ENCODE peak calls at places on chromosomes 13 and 19, in five cellular contexts. Z is suprapubic skin; Y is cardiac fibroblast; H is GM10248; N is CD4-positive, alpha-beta T cell. M is an unnamed sample.
A peak's percentile ranks its signal among the peaks of the same experiment; 100 is the strongest.

GRCh38 chr19:322616-323015 is 22.0 kb downstream of the MIER2 start:
- DNase-seq in Z (no peak), Y (no peak), H (no peak), N (no peak), M (no peak)

GRCh38 chr19:55454787-55455243 is 6.6 kb downstream of the ISOC2 start:
- DNase-seq in Z (no peak), Y (peak; percentile 54), H (peak; percentile 68), N (peak; percentile 48), M (no peak)

GRCh38 chr13:26819067-26819466 is 58.5 kb upstream of the GPR12 start:
- DNase-seq in Z (no peak), Y (no peak), H (no peak), N (no peak), M (no peak)

GRCh38 chr13:29435125-29435911 is 160.2 kb downstream of the SLC7A1 start:
- DNase-seq in Z (no peak), Y (peak; percentile 93), H (no peak), N (no peak), M (peak; percentile 67)

GRCh38 chr19:51098366-51099069 is 9.7 kb downstream of the CTU1 start:
- DNase-seq in Z (no peak), Y (no peak), H (no peak), N (peak; percentile 39), M (no peak)

GRCh38 chr19:17220207-17220758 is 5.1 kb downstream of the USE1 start:
- DNase-seq in Z (no peak), Y (peak; percentile 90), H (no peak), N (no peak), M (no peak)

GRCh38 chr13:77184455-77184854 is 142.4 kb downstream of the MYCBP2 start:
- DNase-seq in Z (no peak), Y (peak; percentile 33), H (peak; percentile 48), N (no peak), M (no peak)

GRCh38 chr19:7705387-7706187 is 3.7 kb upstream of the FCER2 start:
- DNase-seq in Z (no peak), Y (no peak), H (peak; percentile 76), N (peak; percentile 63), M (no peak)

GRCh38 chr19:18795540-18795939 is 4.4 kb upstream of the COMP start:
- DNase-seq in Z (no peak), Y (no peak), H (no peak), N (no peak), M (no peak)

GRCh38 chr19:29045708-29046107 is 167.2 kb downstream of the UQCRFS1 start:
- DNase-seq in Z (no peak), Y (no peak), H (no peak), N (no peak), M (no peak)

GRCh38 chr13:108120332-108120731 is 95.0 kb downstream of the LIG4 start:
- DNase-seq in Z (no peak), Y (no peak), H (no peak), N (no peak), M (no peak)

GRCh38 chr13:46523972-46524737 is 28.8 kb upstream of the LRCH1 start:
- DNase-seq in Z (no peak), Y (peak; percentile 36), H (no peak), N (no peak), M (no peak)

GRCh38 chr13:34884366-34884765 is 57.7 kb upstream of the NBEA start:
- DNase-seq in Z (no peak), Y (no peak), H (no peak), N (no peak), M (no peak)

GRCh38 chr13:26502826-26503225 is 54.7 kb upstream of the WASF3 start:
- DNase-seq in Z (no peak), Y (peak; percentile 95), H (no peak), N (no peak), M (no peak)

GRCh38 chr19:7833225-7834156 is 3.5 kb downstream of the EVI5L start:
- DNase-seq in Z (peak; percentile 86), Y (peak; percentile 88), H (no peak), N (no peak), M (no peak)

GRCh38 chr19:48397636-48398328 is 4.3 kb downstream of the GRIN2D start:
- DNase-seq in Z (no peak), Y (peak; percentile 28), H (no peak), N (no peak), M (no peak)

GRCh38 chr19:46856062-46857022 is 4.5 kb upstream of the ARHGAP35 start:
- DNase-seq in Z (peak; percentile 99), Y (peak; percentile 97), H (peak; percentile 90), N (peak; percentile 89), M (peak; percentile 72)

GRCh38 chr19:10412257-10412977 is 7.9 kb upstream of the PDE4A start:
- DNase-seq in Z (no peak), Y (no peak), H (no peak), N (no peak), M (no peak)

GRCh38 chr13:59452189-59452588 is 711.5 kb downstream of the DIAPH3 start:
- DNase-seq in Z (no peak), Y (no peak), H (no peak), N (no peak), M (no peak)

GRCh38 chr13:48749144-48749543 is 95.4 kb downstream of the CYSLTR2 start:
- DNase-seq in Z (no peak), Y (peak; percentile 81), H (no peak), N (no peak), M (no peak)

GRCh38 chr19:31312004-31312403 is 37.2 kb downstream of the TSHZ3 start:
- DNase-seq in Z (no peak), Y (peak; percentile 91), H (no peak), N (no peak), M (peak; percentile 27)

GRCh38 chr13:44266305-44266704 is 107.3 kb upstream of the SERP2 start:
- DNase-seq in Z (no peak), Y (no peak), H (no peak), N (no peak), M (no peak)

GRCh38 chr19:19403373-19403901 is 2.0 kb upstream of the GATAD2A start:
- DNase-seq in Z (no peak), Y (peak; percentile 65), H (no peak), N (no peak), M (no peak)

GRCh38 chr19:29079331-29079730 is 133.6 kb downstream of the UQCRFS1 start:
- DNase-seq in Z (no peak), Y (no peak), H (no peak), N (no peak), M (no peak)

GRCh38 chr13:50129065-50129922 is 114.0 kb downstream of the KCNRG start:
- DNase-seq in Z (no peak), Y (peak; percentile 35), H (no peak), N (no peak), M (no peak)

GRCh38 chr13:77698211-77699058 is 948 bp downstream of the SLAIN1 start:
- DNase-seq in Z (no peak), Y (peak; percentile 3), H (peak; percentile 45), N (peak; percentile 40), M (no peak)

GRCh38 chr19:46000497-46001246 is 5.4 kb downstream of the CCDC61 start:
- DNase-seq in Z (no peak), Y (no peak), H (peak; percentile 85), N (peak; percentile 78), M (no peak)

GRCh38 chr13:113730145-113730750 is 28.8 kb upstream of the TMEM255B start:
- DNase-seq in Z (no peak), Y (no peak), H (no peak), N (no peak), M (no peak)

GRCh38 chr13:113729329-113730019 is 29.6 kb upstream of the TMEM255B start:
- DNase-seq in Z (peak; percentile 62), Y (no peak), H (no peak), N (no peak), M (no peak)

GRCh38 chr13:113732176-113732960 is 26.7 kb upstream of the TMEM255B start:
- DNase-seq in Z (no peak), Y (no peak), H (no peak), N (no peak), M (no peak)

GRCh38 chr13:113731192-113732175 is 27.5 kb upstream of the TMEM255B start:
- DNase-seq in Z (no peak), Y (no peak), H (no peak), N (no peak), M (no peak)

DNA sequence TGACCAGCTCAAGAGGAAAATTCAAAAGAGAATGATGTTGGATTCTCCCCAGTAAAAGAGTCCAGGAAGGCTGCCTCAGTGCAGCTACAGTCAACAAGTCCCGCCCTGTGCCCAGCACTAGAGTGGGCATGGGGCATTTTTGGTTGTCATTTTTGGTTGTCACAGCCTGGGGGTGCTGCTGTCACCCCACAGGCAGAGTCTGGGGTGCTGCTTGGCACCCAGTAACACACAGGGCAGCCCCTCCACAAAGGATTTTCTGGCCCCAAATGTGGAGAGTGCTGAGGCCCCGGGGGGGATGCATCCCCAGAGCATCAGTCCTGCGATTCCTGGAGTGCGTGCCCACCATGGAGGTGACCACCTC is 28.2 kb upstream of the TMEM255B start:
- DNase-seq in Z (no peak), Y (no peak), H (no peak), N (no peak), M (no peak)
- TF ChIP-seq CTCF in Z (no peak), Y (no peak), H (no peak), N (no peak), M (no peak)

GRCh38 chr13:32645854-32646253 is 59.6 kb downstream of the PDS5B start:
- DNase-seq in Z (no peak), Y (no peak), H (no peak), N (no peak), M (no peak)

GRCh38 chr13:32642858-32643257 is 56.6 kb downstream of the PDS5B start:
- DNase-seq in Z (no peak), Y (no peak), H (no peak), N (no peak), M (no peak)

GRCh38 chr13:32650705-32651311 is 64.6 kb downstream of the PDS5B start:
- DNase-seq in Z (no peak), Y (peak; percentile 81), H (peak; percentile 46), N (peak; percentile 44), M (no peak)

GRCh38 chr13:32642316-32642715 is 56.1 kb downstream of the PDS5B start:
- DNase-seq in Z (no peak), Y (no peak), H (no peak), N (no peak), M (no peak)

GRCh38 chr13:32647926-32648325 is 61.7 kb downstream of the PDS5B start:
- DNase-seq in Z (no peak), Y (no peak), H (no peak), N (no peak), M (no peak)
- TF ChIP-seq CTCF in Z (no peak), Y (no peak), H (no peak), N (no peak), M (no peak)

GRCh38 chr19:34404109-34404909 is at the start of gene PDCD2L:
- DNase-seq in Z (peak; percentile 93), Y (peak; percentile 90), H (peak; percentile 96), N (peak; percentile 92), M (peak; percentile 14)
- TF ChIP-seq CTCF in Z (no peak), Y (no peak), H (no peak), N (no peak), M (no peak)

DNA sequence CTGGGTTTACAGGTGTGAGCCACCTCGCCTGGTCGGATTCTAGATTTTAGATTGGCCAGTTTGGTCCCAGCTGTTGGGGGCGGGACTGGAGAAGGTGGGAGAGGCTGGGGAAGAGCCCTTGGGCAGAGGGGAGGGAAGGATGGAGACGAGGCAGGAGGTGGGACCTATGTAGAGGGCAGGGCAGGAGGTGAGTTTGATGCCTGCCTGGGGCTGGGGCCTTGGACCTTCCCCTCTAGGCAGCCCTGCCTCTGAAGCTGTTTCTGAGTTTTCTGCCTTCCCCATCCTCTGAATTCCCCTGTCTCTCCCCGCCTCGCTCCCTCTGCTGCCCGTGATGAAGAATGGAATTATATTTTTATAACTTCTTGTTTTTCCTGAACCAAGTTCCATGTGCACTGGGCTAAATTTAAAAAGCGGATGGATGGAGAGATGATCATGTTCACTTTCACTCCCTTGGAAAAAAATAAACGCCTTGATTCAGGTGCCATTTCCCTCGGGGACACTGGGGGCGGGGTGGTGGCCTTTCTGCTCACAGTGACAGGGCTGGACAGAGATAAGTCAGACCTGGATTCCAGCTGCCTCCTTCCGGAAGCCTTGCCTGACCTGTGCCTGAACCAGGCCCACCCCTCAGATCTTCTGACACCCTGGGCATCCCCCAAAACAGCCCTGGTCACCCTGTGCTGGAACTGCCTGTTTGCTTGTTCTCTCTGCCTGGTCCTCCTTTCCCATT is 16.5 kb upstream of the TNFAIP8L1 start:
- DNase-seq in Z (no peak), Y (no peak), H (no peak), N (no peak), M (no peak)
- TF ChIP-seq CTCF in Z (no peak), Y (no peak), H (no peak), N (no peak), M (peak; percentile 10)

M was measured in BJ.